ENCODE peak calls at places on chromosomes 6 and 20, in four cellular contexts. O is GM12865; G is activated T-helper 1 cell treated with anti-CD3 and anti-CD28 coated beads, Interleukin-12 subunit alpha, Interleukin-12 subunit beta, Interleukin-2, Interleukin-4 antibody, amounts not matched to agents 30 ng/mL and 10 ng/mL and 1 ng/mL, durations not matched to agents 14 hours and 24 hours and 36 hours; Y is natural killer cell. D is an unnamed sample.

GRCh38 chr6:36631326-36632046 is 37.3 kb downstream of the SRSF3 start:
- DNase-seq in O (no peak), G (no peak), Y (no peak), D (no peak)

GRCh38 chr20:38153011-38153329 is 12.1 kb downstream of the TGM2 start:
- DNase-seq in O (no peak), Y (no peak), G (no peak), D (no peak)

GRCh38 chr6:154791561-154792317 is 58.5 kb downstream of the SCAF8 start:
- DNase-seq in Y (no peak), O (no peak), G (no peak), D (no peak)

GRCh38 chr6:158457616-158458278 is 102.1 kb upstream of the TMEM181 start:
- DNase-seq in O (no peak), Y (no peak), G (no peak), D (no peak)

GRCh38 chr6:11778648-11779307 is at the start of gene ADTRP:
- DNase-seq in O (no peak), Y (no peak), G (no peak), D (no peak)

GRCh38 chr20:50429412-50429811 is 80.8 kb upstream of the PTPN1 start:
- DNase-seq in Y (no peak), G (no peak), O (no peak), D (no peak)

GRCh38 chr6:128723667-128724066 is 159.3 kb upstream of the LAMA2 start:
- DNase-seq in O (no peak), Y (no peak), G (no peak), D (no peak)

GRCh38 chr6:44052419-44053011 is 74.7 kb downstream of the MRPL14 start:
- DNase-seq in O (no peak), Y (no peak), G (no peak), D (no peak)

GRCh38 chr20:33568378-33569289 is 78.7 kb downstream of the CBFA2T2 start:
- DNase-seq in G (no peak), Y (no peak), O (no peak), D (peak)

GRCh38 chr6:26556263-26557070 is 18.3 kb downstream of the HMGN4 start:
- DNase-seq in O (peak), G (no peak), Y (peak), D (no peak)

GRCh38 chr6:132726608-132726975 is 12.7 kb upstream of the VNN1 start:
- DNase-seq in Y (no peak), O (peak), G (no peak), D (no peak)

GRCh38 chr20:60586417-60587105 is 628.3 kb downstream of the CDH26 start:
- DNase-seq in G (no peak), O (no peak), Y (no peak), D (no peak)

D was measured in hippocampal formation.